ENCODE peak calls at places on chromosomes 1 and 21, in six cellular contexts. U is NAMALWA, W is endodermal cell, Q is HEK293T, G is GM04504, J is NCI-H2171. B is an unnamed sample.

GRCh38 chr1:15747378-15747777 is 5.1 kb downstream of the TMEM82 start:
- DNase-seq in G (no peak), Q (no peak), J (no peak), U (no peak), W (no peak), B (no peak)

GRCh38 chr1:175317309-175317708 is 124.7 kb upstream of the KIAA0040 start:
- DNase-seq in W (peak), U (peak), J (no peak), G (no peak), Q (peak), B (no peak)

GRCh38 chr21:43312011-43312410 is 114.9 kb downstream of the SIK1 start:
- DNase-seq in U (peak), W (no peak), J (no peak), Q (no peak), G (no peak), B (no peak)

GRCh38 chr1:74193908-74194307 is 4.1 kb downstream of the LRRIQ3 start:
- DNase-seq in G (peak), Q (no peak), W (no peak), J (no peak), U (no peak), B (no peak)

GRCh38 chr1:155174334-155175280 is 958 bp downstream of the TRIM46 start:
- DNase-seq in J (peak), U (peak), W (peak), Q (no peak), G (no peak), B (no peak)

GRCh38 chr1:112818990-112819689 is 104.0 kb upstream of the PPM1J start:
- DNase-seq in Q (peak), G (no peak), W (peak), J (no peak), U (no peak), B (no peak)

GRCh38 chr1:110196917-110197782 is 13.0 kb upstream of the KCNC4 start:
- DNase-seq in G (no peak), J (peak), Q (peak), U (peak), W (peak), B (no peak)

GRCh38 chr1:42258218-42258617 is 76.8 kb downstream of the FOXJ3 start:
- DNase-seq in Q (no peak), W (no peak), J (no peak), G (no peak), U (no peak), B (no peak)